ENCODE peak calls at places on chromosome 21, in four cellular contexts. One of them, this sample, is unnamed.

GRCh38 chr21:19855522-19855921 is 1142.7 kb upstream of the NCAM2 start:
- DNase-seq in HL-60: no peak
- DNase-seq in pancreas: peak
- DNase-seq in AG04450: no peak
- DNase-seq in this sample: no peak

GRCh38 chr21:30351534-30351933 is 3.1 kb upstream of the KRTAP23-1 start:
- DNase-seq in HL-60: no peak
- DNase-seq in pancreas: no peak
- DNase-seq in AG04450: no peak
- DNase-seq in this sample: no peak

GRCh38 chr21:17501107-17502006 is 11.5 kb upstream of the CXADR start:
- DNase-seq in HL-60: no peak
- DNase-seq in pancreas: no peak
- DNase-seq in AG04450: no peak
- DNase-seq in this sample: no peak

GRCh38 chr21:34215911-34216310 is 142.5 kb downstream of the MRPS6 start:
- DNase-seq in HL-60: no peak
- DNase-seq in pancreas: no peak
- DNase-seq in AG04450: no peak
- DNase-seq in this sample: no peak

GRCh38 chr21:31136891-31137290 is 98.6 kb upstream of the KRTAP19-8 start:
- DNase-seq in HL-60: peak
- DNase-seq in pancreas: no peak
- DNase-seq in AG04450: peak
- DNase-seq in this sample: no peak

GRCh38 chr21:43691801-43692200 is 27.1 kb upstream of the PDXK start:
- DNase-seq in HL-60: no peak
- DNase-seq in pancreas: no peak
- DNase-seq in AG04450: no peak
- DNase-seq in this sample: peak

GRCh38 chr21:25220954-25221353 is 386.3 kb downstream of the MRPL39 start:
- DNase-seq in HL-60: no peak
- DNase-seq in pancreas: no peak
- DNase-seq in AG04450: no peak
- DNase-seq in this sample: no peak

GRCh38 chr21:44332383-44332782 is 6.8 kb downstream of the CFAP410 start:
- DNase-seq in HL-60: no peak
- DNase-seq in pancreas: peak
- DNase-seq in AG04450: no peak
- DNase-seq in this sample: no peak

GRCh38 chr21:28066051-28066450 is 926.6 kb downstream of the LTN1 start:
- DNase-seq in HL-60: no peak
- DNase-seq in pancreas: no peak
- DNase-seq in AG04450: no peak
- DNase-seq in this sample: no peak

GRCh38 chr21:22120616-22121266 is 1122.5 kb downstream of the NCAM2 start:
- DNase-seq in HL-60: peak
- DNase-seq in pancreas: peak
- DNase-seq in AG04450: no peak
- DNase-seq in this sample: no peak

GRCh38 chr21:41480086-41480690 is 27.8 kb downstream of the TMPRSS2 start:
- DNase-seq in HL-60: no peak
- DNase-seq in pancreas: peak
- DNase-seq in AG04450: no peak
- DNase-seq in this sample: no peak

GRCh38 chr21:23740463-23740862 is 1866.8 kb downstream of the MRPL39 start:
- DNase-seq in HL-60: no peak
- DNase-seq in pancreas: no peak
- DNase-seq in AG04450: no peak
- DNase-seq in this sample: no peak

GRCh38 chr21:29738730-29739129 is 201.1 kb downstream of the GRIK1 start:
- DNase-seq in HL-60: no peak
- DNase-seq in pancreas: no peak
- DNase-seq in AG04450: no peak
- DNase-seq in this sample: no peak

GRCh38 chr21:27761623-27762022 is 794.7 kb upstream of the ADAMTS5 start:
- DNase-seq in HL-60: no peak
- DNase-seq in pancreas: no peak
- DNase-seq in AG04450: no peak
- DNase-seq in this sample: no peak

GRCh38 chr21:31471865-31472264 is 127.8 kb upstream of the TIAM1 start:
- DNase-seq in HL-60: no peak
- DNase-seq in pancreas: no peak
- DNase-seq in AG04450: no peak
- DNase-seq in this sample: no peak

GRCh38 chr21:30257773-30258172 is 25.0 kb downstream of the KRTAP24-1 start:
- DNase-seq in HL-60: no peak
- DNase-seq in pancreas: no peak
- DNase-seq in AG04450: no peak
- DNase-seq in this sample: no peak

GRCh38 chr21:34274001-34274400 is 89.8 kb upstream of the KCNE2 start:
- DNase-seq in HL-60: no peak
- DNase-seq in pancreas: no peak
- DNase-seq in AG04450: no peak
- DNase-seq in this sample: no peak

GRCh38 chr21:28177008-28177603 is 815.6 kb downstream of the LTN1 start:
- DNase-seq in HL-60: no peak
- DNase-seq in pancreas: no peak
- DNase-seq in AG04450: no peak
- DNase-seq in this sample: no peak

GRCh38 chr21:44054710-44055109 is 42.6 kb downstream of the TRAPPC10 start:
- DNase-seq in HL-60: no peak
- DNase-seq in pancreas: no peak
- DNase-seq in AG04450: no peak
- DNase-seq in this sample: no peak

GRCh38 chr21:31554511-31555022 is 104.9 kb upstream of the SOD1 start:
- DNase-seq in HL-60: no peak
- DNase-seq in pancreas: no peak
- DNase-seq in AG04450: no peak
- DNase-seq in this sample: no peak

GRCh38 chr21:41407541-41408460 is 18.2 kb upstream of the MX1 start:
- DNase-seq in HL-60: no peak
- DNase-seq in pancreas: no peak
- DNase-seq in AG04450: no peak
- DNase-seq in this sample: no peak

GRCh38 chr21:29293495-29293894 is 5.2 kb upstream of the BACH1 start:
- DNase-seq in HL-60: peak
- DNase-seq in pancreas: no peak
- DNase-seq in AG04450: no peak
- DNase-seq in this sample: no peak

GRCh38 chr21:29267666-29268065 is 31.1 kb upstream of the BACH1 start:
- DNase-seq in HL-60: no peak
- DNase-seq in pancreas: no peak
- DNase-seq in AG04450: no peak
- DNase-seq in this sample: no peak

GRCh38 chr21:26491663-26492062 is 81.4 kb downstream of the CYYR1 start:
- DNase-seq in HL-60: no peak
- DNase-seq in pancreas: no peak
- DNase-seq in AG04450: no peak
- DNase-seq in this sample: no peak

GRCh38 chr21:26490771-26491170 is 82.3 kb downstream of the CYYR1 start:
- DNase-seq in HL-60: no peak
- DNase-seq in pancreas: no peak
- DNase-seq in AG04450: no peak
- DNase-seq in this sample: no peak

GRCh38 chr21:26487981-26488480 is 85.1 kb downstream of the CYYR1 start:
- DNase-seq in HL-60: no peak
- DNase-seq in pancreas: no peak
- DNase-seq in AG04450: no peak
- DNase-seq in this sample: no peak

GRCh38 chr21:26495283-26495849 is 77.7 kb downstream of the CYYR1 start:
- DNase-seq in HL-60: no peak
- DNase-seq in pancreas: no peak
- DNase-seq in AG04450: no peak
- DNase-seq in this sample: no peak

DNA sequence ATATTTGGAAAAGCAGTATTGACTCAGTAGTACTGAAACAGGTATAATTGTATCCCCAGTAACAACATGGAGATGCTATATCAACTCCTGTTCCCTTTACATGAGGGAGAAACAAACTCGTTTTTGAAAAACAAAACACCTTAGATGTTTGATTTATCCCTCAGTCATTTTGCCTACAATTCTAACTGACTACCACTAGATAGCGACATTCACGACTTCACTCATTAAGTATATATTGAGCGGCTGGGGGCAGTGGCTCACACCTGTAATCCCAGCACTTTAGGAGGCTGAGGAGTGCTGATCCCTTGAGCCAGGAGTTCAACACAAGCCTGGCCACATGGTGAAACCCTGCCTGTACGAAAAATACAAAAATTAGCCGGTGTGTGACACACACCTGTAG is 83.3 kb downstream of the CYYR1 start:
- DNase-seq in HL-60: no peak
- DNase-seq in pancreas: no peak
- DNase-seq in AG04450: no peak
- DNase-seq in this sample: no peak
- H3K27ac ChIP-seq in HL-60: no peak
- H3K27ac ChIP-seq in pancreas: no peak
- H3K27ac ChIP-seq in AG04450: no peak
- H3K27ac ChIP-seq in this sample: no peak

GRCh38 chr21:10539956-10540355 is 18.6 kb downstream of the TPTE start:
- DNase-seq in HL-60: no peak
- DNase-seq in pancreas: no peak
- DNase-seq in AG04450: no peak
- DNase-seq in this sample: no peak
- H3K27ac ChIP-seq in HL-60: no peak
- H3K27ac ChIP-seq in pancreas: no peak
- H3K27ac ChIP-seq in AG04450: no peak
- H3K27ac ChIP-seq in this sample: no peak

GRCh38 chr21:39082656-39083376 is 100.4 kb downstream of the PSMG1 start:
- DNase-seq in HL-60: no peak
- DNase-seq in pancreas: peak
- DNase-seq in AG04450: no peak
- DNase-seq in this sample: no peak

GRCh38 chr21:39078322-39079065 is 104.8 kb downstream of the PSMG1 start:
- DNase-seq in HL-60: no peak
- DNase-seq in pancreas: no peak
- DNase-seq in AG04450: no peak
- DNase-seq in this sample: no peak

GRCh38 chr21:39080366-39080765 is 102.9 kb downstream of the PSMG1 start:
- DNase-seq in HL-60: no peak
- DNase-seq in pancreas: no peak
- DNase-seq in AG04450: no peak
- DNase-seq in this sample: no peak

GRCh38 chr21:39077816-39078215 is 105.4 kb downstream of the PSMG1 start:
- DNase-seq in HL-60: peak
- DNase-seq in pancreas: no peak
- DNase-seq in AG04450: no peak
- DNase-seq in this sample: no peak

GRCh38 chr21:39079617-39080016 is 103.6 kb downstream of the PSMG1 start:
- DNase-seq in HL-60: peak
- DNase-seq in pancreas: no peak
- DNase-seq in AG04450: no peak
- DNase-seq in this sample: peak
- H3K27ac ChIP-seq in HL-60: peak
- H3K27ac ChIP-seq in pancreas: no peak
- H3K27ac ChIP-seq in AG04450: no peak
- H3K27ac ChIP-seq in this sample: peak

GRCh38 chr21:45509566-45510465 is 32.4 kb downstream of the SLC19A1 start:
- DNase-seq in HL-60: no peak
- DNase-seq in pancreas: peak
- DNase-seq in AG04450: no peak
- DNase-seq in this sample: peak
- H3K27ac ChIP-seq in HL-60: no peak
- H3K27ac ChIP-seq in pancreas: no peak
- H3K27ac ChIP-seq in AG04450: no peak
- H3K27ac ChIP-seq in this sample: no peak

GRCh38 chr21:33198346-33199135 is 31.2 kb upstream of the IFNAR2 start:
- DNase-seq in HL-60: peak
- DNase-seq in pancreas: no peak
- DNase-seq in AG04450: no peak
- DNase-seq in this sample: peak
- H3K27ac ChIP-seq in HL-60: peak
- H3K27ac ChIP-seq in pancreas: no peak
- H3K27ac ChIP-seq in AG04450: no peak
- H3K27ac ChIP-seq in this sample: peak

GRCh38 chr21:42653492-42654061 is at the start of gene PDE9A:
- DNase-seq in HL-60: no peak
- DNase-seq in pancreas: peak
- DNase-seq in AG04450: no peak
- DNase-seq in this sample: peak
- H3K27ac ChIP-seq in HL-60: no peak
- H3K27ac ChIP-seq in pancreas: peak
- H3K27ac ChIP-seq in AG04450: no peak
- H3K27ac ChIP-seq in this sample: peak

DNA sequence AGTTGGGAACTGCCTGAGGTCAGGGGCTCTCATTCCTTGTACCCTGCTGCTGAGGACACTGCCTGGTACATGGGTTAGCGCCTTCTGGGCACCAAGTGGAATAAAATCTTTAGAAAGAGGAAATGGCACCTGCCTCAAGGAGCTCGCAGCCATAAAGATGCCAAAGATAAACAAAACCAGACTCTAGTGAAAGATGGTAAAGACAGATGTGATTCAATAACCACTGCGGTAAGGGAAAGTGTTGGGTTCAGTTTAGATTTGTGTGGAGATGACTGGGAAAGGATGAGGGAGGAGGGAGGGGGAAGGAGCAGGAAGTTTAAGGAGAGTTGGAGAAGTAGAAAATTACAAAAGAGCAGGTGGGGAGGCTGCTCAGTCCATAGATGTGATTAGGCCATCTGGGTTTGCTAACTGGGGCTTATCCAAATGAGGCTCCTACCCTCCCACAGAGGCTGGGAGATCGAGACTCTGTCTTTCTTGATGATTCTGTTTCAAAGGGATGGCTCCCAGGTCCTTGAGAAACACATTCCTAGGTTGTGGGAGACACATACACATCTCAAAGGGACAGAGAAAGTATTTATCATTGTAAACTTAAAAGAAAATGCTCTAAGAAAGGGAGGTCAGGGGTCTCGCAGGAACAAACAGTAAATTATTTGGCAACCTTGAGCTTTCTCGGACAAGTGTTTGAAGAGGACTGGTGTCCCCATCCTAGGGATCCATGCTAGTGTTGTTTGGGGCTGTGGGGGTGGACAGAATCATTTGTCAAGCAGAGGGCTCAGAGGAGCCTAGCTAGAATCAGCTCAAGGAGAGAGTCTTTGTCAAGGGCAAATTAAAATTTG is 65.7 kb upstream of the MORC3 start:
- DNase-seq in HL-60: no peak
- DNase-seq in pancreas: no peak
- DNase-seq in AG04450: no peak
- DNase-seq in this sample: no peak
- H3K27ac ChIP-seq in HL-60: no peak
- H3K27ac ChIP-seq in pancreas: no peak
- H3K27ac ChIP-seq in AG04450: no peak
- H3K27ac ChIP-seq in this sample: no peak

GRCh38 chr21:38228115-38228514 is 28.7 kb upstream of the KCNJ15 start:
- DNase-seq in HL-60: no peak
- DNase-seq in pancreas: no peak
- DNase-seq in AG04450: no peak
- DNase-seq in this sample: no peak
- H3K27ac ChIP-seq in HL-60: no peak
- H3K27ac ChIP-seq in pancreas: no peak
- H3K27ac ChIP-seq in AG04450: no peak
- H3K27ac ChIP-seq in this sample: no peak

This sample was measured in lower lobe of right lung.